ENCODE peak calls at places on chromosomes 3 and 15, in five cellular contexts. X is NCI-H1092, L is left cardiac atrium, N is coronary artery, A is RKO. V is an unnamed sample.

GRCh38 chr3:150133293-150133692 is 162.6 kb upstream of the PFN2 start:
- DNase-seq in X (no peak), L (no peak), N (no peak), A (no peak), V (no peak)

GRCh38 chr3:50095352-50095998 is 6.8 kb downstream of the RBM5 start:
- DNase-seq in X (no peak), L (no peak), N (no peak), A (no peak), V (no peak)

GRCh38 chr3:153232737-153233330 is 70.8 kb downstream of the RAP2B start:
- DNase-seq in X (no peak), L (no peak), N (no peak), A (no peak), V (no peak)

GRCh38 chr3:171088984-171089754 is 62.6 kb upstream of the SLC2A2 start:
- DNase-seq in X (no peak), L (no peak), N (no peak), A (peak), V (no peak)

GRCh38 chr3:13896473-13897154 is 16.7 kb upstream of the WNT7A start:
- DNase-seq in X (peak), L (no peak), N (peak), A (peak), V (peak)

GRCh38 chr3:180528843-180529242 is 73.1 kb upstream of the TTC14 start:
- DNase-seq in X (no peak), L (no peak), N (no peak), A (no peak), V (peak)

GRCh38 chr3:146166450-146167222 is 5.7 kb upstream of the PLOD2 start:
- DNase-seq in X (no peak), L (no peak), N (no peak), A (peak), V (peak)

GRCh38 chr15:70604671-70605070 is 158.7 kb downstream of the UACA start:
- DNase-seq in X (no peak), L (peak), N (no peak), A (no peak), V (no peak)

GRCh38 chr15:73996939-73997338 is 2.4 kb downstream of the PML start:
- DNase-seq in X (no peak), L (no peak), N (no peak), A (peak), V (no peak)

GRCh38 chr3:58369876-58370275 is 37.2 kb downstream of the PXK start:
- DNase-seq in X (no peak), L (no peak), N (no peak), A (no peak), V (no peak)

GRCh38 chr15:95141486-95141885 is 910.1 kb downstream of the MCTP2 start:
- DNase-seq in X (no peak), L (no peak), N (no peak), A (no peak), V (no peak)

GRCh38 chr3:23002846-23003800 is 200.0 kb upstream of the UBE2E2 start:
- DNase-seq in X (peak), L (no peak), N (no peak), A (no peak), V (peak)